ENCODE peak calls at places on chromosomes 7 and 10, in four cellular contexts. K, J, H and T are unnamed samples.

GRCh38 chr10:69968830-69969229 is 83.8 kb upstream of the MACROH2A2 start:
- DNase-seq in K (no peak), J (no peak), H (no peak), T (no peak)

GRCh38 chr7:33646166-33646565 is 259.2 kb upstream of the BMPER start:
- DNase-seq in H (no peak), J (no peak), K (no peak), T (no peak)

GRCh38 chr7:65798111-65799075 is 74.5 kb upstream of the VKORC1L1 start:
- DNase-seq in H (no peak), J (no peak), K (no peak), T (peak)

GRCh38 chr10:31353574-31353973 is 34.6 kb downstream of the ZEB1 start:
- DNase-seq in K (no peak), J (no peak), H (no peak), T (no peak)

GRCh38 chr10:94490789-94491039 is 54.9 kb upstream of the HELLS start:
- DNase-seq in H (no peak), J (no peak), K (no peak), T (no peak)

GRCh38 chr10:983951-984705 is 4.1 kb upstream of the GTPBP4 start:
- DNase-seq in H (no peak), K (no peak), J (no peak), T (no peak)

GRCh38 chr7:35781767-35782515 is 18.9 kb upstream of the SEPTIN7 start:
- DNase-seq in H (no peak), K (no peak), J (no peak), T (no peak)

GRCh38 chr10:112875474-112876267 is 74.4 kb upstream of the TCF7L2 start:
- DNase-seq in J (no peak), K (no peak), H (no peak), T (peak)

GRCh38 chr7:105849122-105849855 is 27.1 kb downstream of the ATXN7L1 start:
- DNase-seq in K (no peak), J (peak), H (no peak), T (no peak)

GRCh38 chr10:117762819-117763172 is 220.2 kb downstream of the EMX2 start:
- DNase-seq in K (no peak), J (no peak), H (no peak), T (no peak)

GRCh38 chr10:116201011-116201410 is 72.0 kb downstream of the GFRA1 start:
- DNase-seq in K (no peak), H (no peak), J (no peak), T (no peak)